ENCODE peak calls at places on chromosomes 16 and 17, in nine cellular contexts. One of them, this sample, is unnamed.

GRCh38 chr16:53785044-53785443 is 81.1 kb downstream of the FTO start:
- DNase-seq in adrenal gland: no peak
- DNase-seq in CD8-positive, alpha-beta memory T cell: no peak
- DNase-seq in upper lobe of right lung: no peak
- DNase-seq in heart right ventricle: no peak
- DNase-seq in lung: no peak
- DNase-seq in hepatocyte: no peak
- DNase-seq in uterus: no peak
- DNase-seq in pancreas: no peak
- DNase-seq in this sample: no peak

GRCh38 chr17:65557349-65558310 is 3.8 kb downstream of the AXIN2 start:
- DNase-seq in upper lobe of right lung: no peak
- DNase-seq in hepatocyte: peak; percentile 73
- DNase-seq in pancreas: no peak
- DNase-seq in uterus: no peak
- DNase-seq in adrenal gland: no peak
- DNase-seq in CD8-positive, alpha-beta memory T cell: no peak
- DNase-seq in lung: peak; percentile 48
- DNase-seq in heart right ventricle: no peak
- DNase-seq in this sample: no peak

GRCh38 chr16:84024854-84025253 is 17.7 kb downstream of the SLC38A8 start:
- DNase-seq in pancreas: no peak
- DNase-seq in lung: no peak
- DNase-seq in heart right ventricle: no peak
- DNase-seq in CD8-positive, alpha-beta memory T cell: no peak
- DNase-seq in adrenal gland: no peak
- DNase-seq in upper lobe of right lung: no peak
- DNase-seq in hepatocyte: no peak
- DNase-seq in uterus: no peak
- DNase-seq in this sample: no peak

GRCh38 chr16:72256398-72257048 is 84.6 kb upstream of the PMFBP1 start:
- DNase-seq in lung: no peak
- DNase-seq in CD8-positive, alpha-beta memory T cell: no peak
- DNase-seq in uterus: no peak
- DNase-seq in adrenal gland: no peak
- DNase-seq in hepatocyte: no peak
- DNase-seq in upper lobe of right lung: no peak
- DNase-seq in pancreas: no peak
- DNase-seq in heart right ventricle: no peak
- DNase-seq in this sample: no peak

GRCh38 chr16:4935231-4935855 is 1.6 kb downstream of the PPL start:
- DNase-seq in upper lobe of right lung: peak; percentile 94
- DNase-seq in lung: peak; percentile 93
- DNase-seq in uterus: peak; percentile 95
- DNase-seq in pancreas: peak; percentile 86
- DNase-seq in CD8-positive, alpha-beta memory T cell: no peak
- DNase-seq in adrenal gland: peak; percentile 64
- DNase-seq in hepatocyte: peak; percentile 61
- DNase-seq in heart right ventricle: peak; percentile 70
- DNase-seq in this sample: peak; percentile 93

GRCh38 chr17:73902416-73903181 is 258.4 kb upstream of the SDK2 start:
- DNase-seq in heart right ventricle: no peak
- DNase-seq in adrenal gland: no peak
- DNase-seq in uterus: no peak
- DNase-seq in hepatocyte: peak; percentile 29
- DNase-seq in CD8-positive, alpha-beta memory T cell: no peak
- DNase-seq in lung: no peak
- DNase-seq in pancreas: peak; percentile 73
- DNase-seq in upper lobe of right lung: no peak
- DNase-seq in this sample: no peak

GRCh38 chr16:3471518-3472176 is 23.6 kb downstream of the C16orf90 start:
- DNase-seq in adrenal gland: no peak
- DNase-seq in lung: no peak
- DNase-seq in hepatocyte: no peak
- DNase-seq in uterus: no peak
- DNase-seq in upper lobe of right lung: no peak
- DNase-seq in pancreas: no peak
- DNase-seq in CD8-positive, alpha-beta memory T cell: no peak
- DNase-seq in heart right ventricle: no peak
- DNase-seq in this sample: no peak

GRCh38 chr16:74778646-74779045 is 4.0 kb upstream of the FA2H start:
- DNase-seq in pancreas: no peak
- DNase-seq in upper lobe of right lung: no peak
- DNase-seq in heart right ventricle: no peak
- DNase-seq in lung: no peak
- DNase-seq in hepatocyte: no peak
- DNase-seq in adrenal gland: no peak
- DNase-seq in CD8-positive, alpha-beta memory T cell: no peak
- DNase-seq in uterus: no peak
- DNase-seq in this sample: no peak

GRCh38 chr17:76053230-76054111 is 18.8 kb downstream of the SRP68 start:
- DNase-seq in uterus: no peak
- DNase-seq in hepatocyte: peak; percentile 44
- DNase-seq in adrenal gland: no peak
- DNase-seq in heart right ventricle: no peak
- DNase-seq in upper lobe of right lung: no peak
- DNase-seq in pancreas: no peak
- DNase-seq in lung: peak; percentile 72
- DNase-seq in CD8-positive, alpha-beta memory T cell: no peak
- DNase-seq in this sample: no peak

GRCh38 chr17:7428557-7428956 is at the start of gene SPEM3:
- DNase-seq in uterus: no peak
- DNase-seq in heart right ventricle: no peak
- DNase-seq in adrenal gland: no peak
- DNase-seq in upper lobe of right lung: no peak
- DNase-seq in pancreas: no peak
- DNase-seq in hepatocyte: no peak
- DNase-seq in lung: no peak
- DNase-seq in CD8-positive, alpha-beta memory T cell: no peak
- DNase-seq in this sample: no peak

GRCh38 chr17:7427549-7427948 is 1.1 kb upstream of the SPEM3 start:
- DNase-seq in uterus: no peak
- DNase-seq in heart right ventricle: no peak
- DNase-seq in CD8-positive, alpha-beta memory T cell: no peak
- DNase-seq in pancreas: no peak
- DNase-seq in hepatocyte: no peak
- DNase-seq in lung: no peak
- DNase-seq in adrenal gland: no peak
- DNase-seq in upper lobe of right lung: no peak
- DNase-seq in this sample: no peak

GRCh38 chr17:7426203-7426863 is 917 bp downstream of the SPEM2 start:
- DNase-seq in uterus: no peak
- DNase-seq in pancreas: no peak
- DNase-seq in hepatocyte: no peak
- DNase-seq in upper lobe of right lung: no peak
- DNase-seq in CD8-positive, alpha-beta memory T cell: no peak
- DNase-seq in heart right ventricle: no peak
- DNase-seq in adrenal gland: no peak
- DNase-seq in lung: no peak
- DNase-seq in this sample: peak; percentile 53

GRCh38 chr17:7425756-7426155 is 340 bp downstream of the SPEM2 start:
- DNase-seq in adrenal gland: no peak
- DNase-seq in heart right ventricle: no peak
- DNase-seq in hepatocyte: no peak
- DNase-seq in lung: no peak
- DNase-seq in uterus: no peak
- DNase-seq in CD8-positive, alpha-beta memory T cell: no peak
- DNase-seq in pancreas: no peak
- DNase-seq in upper lobe of right lung: no peak
- DNase-seq in this sample: no peak

GRCh38 chr17:7426896-7427488 is 1.6 kb downstream of the SPEM2 start:
- DNase-seq in CD8-positive, alpha-beta memory T cell: no peak
- DNase-seq in heart right ventricle: no peak
- DNase-seq in pancreas: peak; percentile 71
- DNase-seq in upper lobe of right lung: no peak
- DNase-seq in hepatocyte: no peak
- DNase-seq in uterus: no peak
- DNase-seq in lung: no peak
- DNase-seq in adrenal gland: no peak
- DNase-seq in this sample: no peak
- H3K27me3 ChIP-seq in CD8-positive, alpha-beta memory T cell: no peaks in the 10 kb centered on the region
- H3K27me3 ChIP-seq in heart right ventricle: no peaks in the 10 kb centered on the region
- H3K27me3 ChIP-seq in pancreas: no peaks in the 10 kb centered on the region
- H3K27me3 ChIP-seq in upper lobe of right lung: no peaks in the 10 kb centered on the region
- H3K27me3 ChIP-seq in hepatocyte: no peaks in the 10 kb centered on the region
- H3K27me3 ChIP-seq in uterus: no peaks in the 10 kb centered on the region
- H3K27me3 ChIP-seq in lung: no peaks in the 10 kb centered on the region
- H3K27me3 ChIP-seq in adrenal gland: no peaks in the 10 kb centered on the region
- H3K27me3 ChIP-seq in this sample: no peaks in the 10 kb centered on the region

DNA sequence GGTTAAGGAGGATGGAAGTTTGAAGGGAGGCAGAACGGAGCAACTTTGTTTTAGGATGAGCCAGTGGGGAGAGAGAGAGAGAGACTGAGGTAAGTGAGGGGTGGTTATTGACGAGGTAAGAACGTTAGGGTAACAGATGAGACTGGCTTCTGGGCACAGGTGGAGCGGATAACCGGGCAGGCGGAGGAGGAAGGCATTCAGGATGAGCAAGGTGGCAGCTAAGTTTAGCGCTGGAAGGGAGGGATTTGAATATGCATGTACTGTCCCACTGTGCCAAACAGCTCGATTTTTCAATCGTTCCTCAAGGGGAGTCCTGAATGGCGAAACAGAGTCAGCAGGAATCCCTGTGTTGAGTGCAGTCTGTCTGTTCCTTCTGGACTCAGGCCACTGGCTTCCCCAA is 35.8 kb downstream of the CACNG3 start:
- DNase-seq in CD8-positive, alpha-beta memory T cell: no peak
- DNase-seq in upper lobe of right lung: no peak
- DNase-seq in heart right ventricle: no peak
- DNase-seq in hepatocyte: no peak
- DNase-seq in pancreas: no peak
- DNase-seq in uterus: no peak
- DNase-seq in adrenal gland: no peak
- DNase-seq in lung: no peak
- DNase-seq in this sample: no peak
- H3K27me3 ChIP-seq in CD8-positive, alpha-beta memory T cell: no peaks in the 10 kb centered on the region
- H3K27me3 ChIP-seq in upper lobe of right lung: peaks cover 10% of the 10 kb centered on the region
- H3K27me3 ChIP-seq in heart right ventricle: peaks cover 40% of the 10 kb centered on the region
- H3K27me3 ChIP-seq in hepatocyte: peaks cover 9% of the 10 kb centered on the region
- H3K27me3 ChIP-seq in pancreas: no peaks in the 10 kb centered on the region
- H3K27me3 ChIP-seq in uterus: no peaks in the 10 kb centered on the region
- H3K27me3 ChIP-seq in adrenal gland: no peaks in the 10 kb centered on the region
- H3K27me3 ChIP-seq in lung: no peaks in the 10 kb centered on the region
- H3K27me3 ChIP-seq in this sample: no peaks in the 10 kb centered on the region

GRCh38 chr17:79439493-79439892 is 171.4 kb downstream of the RBFOX3 start:
- DNase-seq in heart right ventricle: no peak
- DNase-seq in adrenal gland: no peak
- DNase-seq in uterus: no peak
- DNase-seq in CD8-positive, alpha-beta memory T cell: no peak
- DNase-seq in hepatocyte: no peak
- DNase-seq in upper lobe of right lung: no peak
- DNase-seq in lung: no peak
- DNase-seq in pancreas: no peak
- DNase-seq in this sample: no peak

GRCh38 chr17:79440251-79440650 is 170.6 kb downstream of the RBFOX3 start:
- DNase-seq in hepatocyte: no peak
- DNase-seq in CD8-positive, alpha-beta memory T cell: no peak
- DNase-seq in lung: no peak
- DNase-seq in heart right ventricle: no peak
- DNase-seq in upper lobe of right lung: no peak
- DNase-seq in uterus: no peak
- DNase-seq in adrenal gland: no peak
- DNase-seq in pancreas: no peak
- DNase-seq in this sample: no peak

GRCh38 chr17:79437081-79437480 is 173.8 kb downstream of the RBFOX3 start:
- DNase-seq in upper lobe of right lung: no peak
- DNase-seq in heart right ventricle: no peak
- DNase-seq in lung: no peak
- DNase-seq in hepatocyte: no peak
- DNase-seq in uterus: no peak
- DNase-seq in CD8-positive, alpha-beta memory T cell: no peak
- DNase-seq in adrenal gland: no peak
- DNase-seq in pancreas: no peak
- DNase-seq in this sample: no peak

GRCh38 chr17:79438045-79438444 is 172.8 kb downstream of the RBFOX3 start:
- DNase-seq in CD8-positive, alpha-beta memory T cell: no peak
- DNase-seq in lung: no peak
- DNase-seq in heart right ventricle: no peak
- DNase-seq in hepatocyte: no peak
- DNase-seq in pancreas: no peak
- DNase-seq in upper lobe of right lung: no peak
- DNase-seq in uterus: no peak
- DNase-seq in adrenal gland: no peak
- DNase-seq in this sample: no peak

DNA sequence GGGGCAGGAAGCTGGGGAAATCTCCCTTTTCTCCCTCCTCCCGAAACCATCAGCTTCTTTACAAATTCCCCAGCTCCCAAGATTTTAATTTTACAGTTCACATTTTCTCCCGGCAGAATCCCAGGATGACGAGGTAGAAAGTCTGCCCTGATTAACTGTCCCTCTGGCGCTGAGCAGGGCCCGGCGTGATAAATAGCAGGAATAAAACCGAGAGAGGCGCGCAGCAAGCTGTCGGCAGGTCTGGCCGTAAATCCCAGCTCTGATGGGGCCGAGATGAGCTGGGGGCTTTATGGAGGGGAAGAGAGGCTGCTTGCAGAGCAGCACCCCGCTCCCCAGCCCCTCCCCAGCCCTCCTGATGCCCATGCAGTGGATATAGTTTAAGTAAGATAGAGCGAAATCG is 171.9 kb downstream of the RBFOX3 start:
- DNase-seq in pancreas: no peak
- DNase-seq in hepatocyte: no peak
- DNase-seq in upper lobe of right lung: no peak
- DNase-seq in heart right ventricle: no peak
- DNase-seq in uterus: no peak
- DNase-seq in adrenal gland: no peak
- DNase-seq in lung: no peak
- DNase-seq in CD8-positive, alpha-beta memory T cell: no peak
- DNase-seq in this sample: no peak
- H3K27me3 ChIP-seq in pancreas: no peaks in the 10 kb centered on the region
- H3K27me3 ChIP-seq in hepatocyte: no peaks in the 10 kb centered on the region
- H3K27me3 ChIP-seq in upper lobe of right lung: no peaks in the 10 kb centered on the region
- H3K27me3 ChIP-seq in heart right ventricle: peaks cover 33% of the 10 kb centered on the region
- H3K27me3 ChIP-seq in uterus: no peaks in the 10 kb centered on the region
- H3K27me3 ChIP-seq in adrenal gland: peaks cover 6% of the 10 kb centered on the region
- H3K27me3 ChIP-seq in lung: peaks cover 5% of the 10 kb centered on the region
- H3K27me3 ChIP-seq in CD8-positive, alpha-beta memory T cell: no peaks in the 10 kb centered on the region
- H3K27me3 ChIP-seq in this sample: no peaks in the 10 kb centered on the region

DNA sequence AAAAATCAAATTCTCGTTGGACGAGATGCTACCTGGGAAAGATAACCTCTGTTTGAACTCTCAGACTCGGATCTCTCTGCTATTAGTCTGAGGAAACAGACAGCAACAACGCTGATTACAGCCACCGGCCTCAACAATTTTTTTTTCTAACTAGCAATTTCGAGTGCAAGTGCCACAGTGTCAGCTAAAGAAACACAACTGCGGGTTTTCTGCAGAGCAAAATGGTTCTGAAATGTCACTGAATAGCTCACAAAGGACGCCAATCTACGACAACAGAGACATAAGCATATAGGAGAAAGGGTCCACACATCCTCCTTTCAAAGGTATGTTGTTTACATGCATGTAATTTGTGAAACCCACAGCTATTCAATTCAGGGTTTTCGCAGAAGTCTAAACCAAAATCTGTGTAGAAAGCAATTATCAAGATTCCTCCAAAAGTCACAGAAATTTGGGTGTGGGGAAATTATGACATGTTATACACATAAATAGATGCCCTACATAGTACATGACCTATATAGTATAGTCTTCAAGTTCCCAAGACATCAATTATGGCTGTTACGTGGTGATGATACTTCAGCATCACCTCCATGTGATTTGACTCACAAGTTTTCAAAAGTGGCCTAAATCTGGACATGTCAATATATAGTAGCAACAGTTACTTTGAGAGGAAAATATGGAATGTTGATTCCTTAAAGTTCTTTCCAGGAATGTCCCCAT is 135.7 kb downstream of the SKAP1 start:
- DNase-seq in CD8-positive, alpha-beta memory T cell: no peak
- DNase-seq in heart right ventricle: no peak
- DNase-seq in adrenal gland: no peak
- DNase-seq in upper lobe of right lung: no peak
- DNase-seq in lung: no peak
- DNase-seq in hepatocyte: no peak
- DNase-seq in uterus: no peak
- DNase-seq in pancreas: no peak
- DNase-seq in this sample: no peak
- H3K27me3 ChIP-seq in CD8-positive, alpha-beta memory T cell: no peaks in the 10 kb centered on the region
- H3K27me3 ChIP-seq in heart right ventricle: peaks cover 24% of the 10 kb centered on the region
- H3K27me3 ChIP-seq in adrenal gland: peaks cover 5% of the 10 kb centered on the region
- H3K27me3 ChIP-seq in upper lobe of right lung: peaks cover 47% of the 10 kb centered on the region
- H3K27me3 ChIP-seq in lung: no peaks in the 10 kb centered on the region
- H3K27me3 ChIP-seq in hepatocyte: peaks cover 3% of the 10 kb centered on the region
- H3K27me3 ChIP-seq in uterus: no peaks in the 10 kb centered on the region
- H3K27me3 ChIP-seq in pancreas: no peaks in the 10 kb centered on the region
- H3K27me3 ChIP-seq in this sample: no peaks in the 10 kb centered on the region

This sample was measured in right cardiac atrium.